ENCODE peak calls at places on chromosomes 13 and 19, in six cellular contexts. L is WTC11, D is spleen, J is astrocyte, S is mucosa of descending colon, A is thoracic aorta. V is an unnamed sample.

GRCh38 chr19:10009269-10009665 is 1.0 kb downstream of the COL5A3 start:
- DNase-seq in D (no peak), L (peak), S (peak), A (no peak), J (peak), V (peak)

GRCh38 chr13:52751196-52751595 is 11.6 kb upstream of the CNMD start:
- DNase-seq in S (no peak), L (no peak), J (no peak), A (no peak), D (no peak), V (no peak)

GRCh38 chr19:39110263-39110967 is 15.2 kb upstream of the PAK4 start:
- DNase-seq in J (no peak), L (peak), D (peak), S (peak), A (no peak), V (peak)

GRCh38 chr13:60591348-60591747 is 194.3 kb downstream of the TDRD3 start:
- DNase-seq in D (no peak), J (peak), L (no peak), S (no peak), A (no peak), V (no peak)

GRCh38 chr13:23570099-23570926 is at the start of gene TNFRSF19:
- DNase-seq in A (no peak), J (peak), S (no peak), L (no peak), D (no peak), V (no peak)

GRCh38 chr19:42295831-42296525 is 6.0 kb upstream of the PRR19 start:
- DNase-seq in S (peak), L (peak), A (no peak), D (peak), J (no peak), V (peak)

GRCh38 chr13:102729560-102730275 is 34.9 kb upstream of the METTL21C start:
- DNase-seq in J (peak), D (no peak), A (no peak), L (no peak), S (no peak), V (no peak)

GRCh38 chr19:34189199-34189916 is 17.1 kb downstream of the LSM14A start:
- DNase-seq in D (no peak), S (no peak), J (no peak), L (no peak), A (no peak), V (no peak)

GRCh38 chr13:74647991-74648390 is 513.8 kb upstream of the KLF12 start:
- DNase-seq in J (no peak), D (no peak), L (no peak), S (no peak), A (no peak), V (no peak)

GRCh38 chr13:41311607-41312500 is 787 bp downstream of the NAA16 start:
- DNase-seq in L (peak), S (peak), J (peak), D (peak), A (peak), V (peak)

GRCh38 chr13:25469179-25469545 is 97.4 kb downstream of the ATP8A2 start:
- DNase-seq in A (no peak), L (no peak), S (no peak), D (no peak), J (no peak), V (no peak)

GRCh38 chr19:16521715-16522289 is 20.4 kb downstream of the CHERP start:
- DNase-seq in D (no peak), L (no peak), A (no peak), S (no peak), J (no peak), V (no peak)

GRCh38 chr19:28074773-28075172 is 1138.2 kb downstream of the UQCRFS1 start:
- DNase-seq in D (no peak), J (no peak), A (no peak), L (no peak), S (no peak), V (no peak)

GRCh38 chr13:51066091-51066831 is 44.8 kb downstream of the C13orf42 start:
- DNase-seq in L (no peak), D (no peak), J (peak), S (peak), A (no peak), V (no peak)

GRCh38 chr19:28727133-28727834 is 485.7 kb downstream of the UQCRFS1 start:
- DNase-seq in S (peak), J (no peak), L (peak), A (no peak), D (peak), V (no peak)

GRCh38 chr19:5225486-5226345 is 114.9 kb downstream of the PTPRS start:
- DNase-seq in J (no peak), D (no peak), A (no peak), S (no peak), L (peak), V (peak)

GRCh38 chr19:55440411-55441105 is 2.5 kb downstream of the SHISA7 start:
- DNase-seq in L (peak), D (no peak), S (no peak), A (no peak), J (no peak), V (no peak)

GRCh38 chr19:30361107-30361447 is 11.1 kb upstream of the ZNF536 start:
- DNase-seq in D (no peak), S (no peak), J (no peak), A (no peak), L (no peak), V (no peak)

GRCh38 chr13:77719128-77719527 is 21.6 kb downstream of the SLAIN1 start:
- DNase-seq in J (no peak), L (no peak), A (no peak), D (no peak), S (no peak), V (no peak)

GRCh38 chr19:43639507-43640423 is at the start of gene CADM4:
- DNase-seq in S (peak), L (peak), J (no peak), D (peak), A (no peak), V (no peak)

GRCh38 chr13:95568131-95568530 is 15.6 kb downstream of the CLDN10 start:
- DNase-seq in D (no peak), L (no peak), J (no peak), S (no peak), A (no peak), V (no peak)

GRCh38 chr13:73090116-73090811 is 31.5 kb downstream of the KLF5 start:
- DNase-seq in J (peak), A (no peak), L (peak), S (peak), D (no peak), V (no peak)

GRCh38 chr19:1469200-1469935 is 9.6 kb downstream of the C19orf25 start:
- DNase-seq in L (peak), D (peak), A (no peak), J (no peak), S (no peak), V (no peak)

GRCh38 chr19:17841810-17842662 is 5.7 kb downstream of the JAK3 start:
- DNase-seq in J (peak), D (peak), A (no peak), S (peak), L (peak), V (peak)

GRCh38 chr13:36820222-36820621 is 1.2 kb downstream of the RFXAP start:
- DNase-seq in J (no peak), S (no peak), D (no peak), A (no peak), L (no peak), V (no peak)

GRCh38 chr19:16164222-16164890 is 9.0 kb downstream of the CIB3 start:
- DNase-seq in D (no peak), J (no peak), S (peak), L (no peak), A (no peak), V (no peak)

GRCh38 chr13:43132911-43133310 is 109.5 kb downstream of the DNAJC15 start:
- DNase-seq in S (no peak), L (no peak), D (no peak), J (no peak), A (no peak), V (no peak)

GRCh38 chr13:43133792-43134191 is 110.4 kb downstream of the DNAJC15 start:
- DNase-seq in D (no peak), A (no peak), J (no peak), L (peak), S (no peak), V (no peak)

GRCh38 chr13:43129511-43130130 is 106.2 kb downstream of the DNAJC15 start:
- DNase-seq in A (no peak), J (peak), D (no peak), L (no peak), S (no peak), V (no peak)

GRCh38 chr13:43134896-43135295 is 111.5 kb downstream of the DNAJC15 start:
- DNase-seq in A (no peak), L (no peak), D (no peak), J (no peak), S (no peak), V (no peak)

GRCh38 chr13:43132228-43132627 is 108.8 kb downstream of the DNAJC15 start:
- DNase-seq in A (no peak), S (peak), L (peak), D (no peak), J (peak), V (no peak)
- TF ChIP-seq CTCF in A (no peak), S (no peak), L (no peak), D (no peak), J (no peak), V (peak)

GRCh38 chr19:53808710-53809125 is 15.4 kb downstream of the NLRP12 start:
- DNase-seq in D (no peak), J (peak), A (no peak), L (peak), S (no peak), V (no peak)
- TF ChIP-seq CTCF in D (no peak), J (peak), A (no peak), L (no peak), S (no peak), V (peak)

GRCh38 chr13:48012668-48013067 is 11.6 kb upstream of the SUCLA2 start:
- DNase-seq in D (no peak), L (no peak), S (no peak), J (no peak), A (no peak), V (no peak)

GRCh38 chr13:48019796-48020195 is 17.7 kb upstream of the NUDT15 start:
- DNase-seq in A (no peak), J (no peak), D (no peak), S (no peak), L (no peak), V (no peak)

GRCh38 chr13:48014359-48014758 is 13.3 kb upstream of the SUCLA2 start:
- DNase-seq in D (no peak), J (no peak), A (no peak), S (no peak), L (no peak), V (no peak)

DNA sequence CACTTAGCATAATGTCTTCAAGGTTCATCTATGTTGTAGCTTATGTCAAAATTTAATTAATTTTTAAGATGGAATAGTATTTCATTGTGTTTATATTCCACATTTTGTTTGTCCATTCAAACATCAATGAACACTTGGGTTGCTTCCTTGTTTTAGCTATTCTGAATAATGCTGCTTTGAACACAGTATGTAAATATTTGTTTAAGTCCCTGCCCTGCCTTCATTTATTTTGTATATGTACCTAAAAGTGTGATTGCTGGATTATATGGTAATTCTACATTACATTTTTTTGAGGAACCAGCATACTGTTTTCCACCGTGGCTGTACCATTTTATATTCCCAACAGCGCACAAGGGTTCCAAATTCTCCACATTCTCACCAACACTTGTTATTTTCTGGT is 17.6 kb upstream of the SUCLA2 start:
- DNase-seq in S (no peak), D (no peak), A (no peak), J (no peak), L (no peak), V (no peak)
- TF ChIP-seq CTCF in S (no peak), D (no peak), A (no peak), J (no peak), L (no peak), V (no peak)

DNA sequence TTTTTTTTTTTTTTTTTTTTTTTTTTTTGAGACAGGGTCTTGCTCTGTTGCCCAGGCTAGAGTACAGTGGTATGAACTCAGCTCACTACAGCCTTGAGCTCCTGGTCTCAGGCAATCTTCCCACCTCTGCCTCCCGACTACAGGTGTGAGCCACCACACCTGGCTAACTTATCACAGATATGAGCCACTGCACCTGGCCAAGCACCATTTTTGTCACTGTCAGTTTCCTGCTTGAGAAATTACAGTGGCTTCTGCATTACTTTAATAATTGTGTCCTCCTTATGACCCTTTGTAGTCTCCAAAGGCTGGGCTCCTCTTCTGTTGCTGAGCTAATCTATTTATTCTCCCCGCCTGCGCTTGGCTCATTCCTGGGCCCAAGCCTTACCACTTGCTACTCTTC is 16.0 kb downstream of the UBE2L5 start:
- DNase-seq in L (no peak), S (no peak), A (no peak), D (no peak), J (no peak), V (no peak)
- TF ChIP-seq CTCF in L (no peak), S (no peak), A (no peak), D (no peak), J (no peak), V (no peak)

GRCh38 chr13:100458673-100459072 is 129.9 kb downstream of the GGACT start:
- DNase-seq in S (no peak), A (no peak), L (no peak), J (no peak), D (no peak), V (no peak)
- TF ChIP-seq CTCF in S (no peak), A (no peak), L (no peak), J (no peak), D (no peak), V (no peak)

DNA sequence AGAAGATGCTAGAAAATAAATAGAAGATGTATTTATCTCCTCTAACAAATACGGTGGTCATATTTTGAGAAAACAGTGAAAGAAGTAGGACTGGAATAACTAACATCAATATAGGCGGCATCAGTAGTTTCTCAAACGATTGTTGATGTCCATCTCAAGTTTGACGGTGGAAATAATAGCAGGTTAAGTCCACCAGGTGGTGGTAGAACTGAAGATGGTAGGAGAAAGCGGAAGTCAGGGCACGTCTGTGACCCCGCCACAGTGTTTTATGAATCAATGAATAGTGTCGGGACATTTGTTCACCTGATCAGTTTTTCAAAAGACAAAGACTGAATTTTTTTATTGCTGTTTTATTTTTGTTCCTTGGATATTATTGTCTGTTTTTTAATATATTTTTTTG is 706.4 kb upstream of the SLC10A2 start:
- DNase-seq in S (no peak), L (peak), A (no peak), J (no peak), D (no peak), V (no peak)
- TF ChIP-seq CTCF in S (no peak), L (peak), A (no peak), J (no peak), D (no peak), V (peak)

GRCh38 chr13:27619711-27620376 is 485 bp downstream of the LNX2 start:
- DNase-seq in J (peak), A (no peak), D (peak), S (peak), L (no peak), V (no peak)
- TF ChIP-seq CTCF in J (no peak), A (peak), D (no peak), S (no peak), L (no peak), V (no peak)

DNA sequence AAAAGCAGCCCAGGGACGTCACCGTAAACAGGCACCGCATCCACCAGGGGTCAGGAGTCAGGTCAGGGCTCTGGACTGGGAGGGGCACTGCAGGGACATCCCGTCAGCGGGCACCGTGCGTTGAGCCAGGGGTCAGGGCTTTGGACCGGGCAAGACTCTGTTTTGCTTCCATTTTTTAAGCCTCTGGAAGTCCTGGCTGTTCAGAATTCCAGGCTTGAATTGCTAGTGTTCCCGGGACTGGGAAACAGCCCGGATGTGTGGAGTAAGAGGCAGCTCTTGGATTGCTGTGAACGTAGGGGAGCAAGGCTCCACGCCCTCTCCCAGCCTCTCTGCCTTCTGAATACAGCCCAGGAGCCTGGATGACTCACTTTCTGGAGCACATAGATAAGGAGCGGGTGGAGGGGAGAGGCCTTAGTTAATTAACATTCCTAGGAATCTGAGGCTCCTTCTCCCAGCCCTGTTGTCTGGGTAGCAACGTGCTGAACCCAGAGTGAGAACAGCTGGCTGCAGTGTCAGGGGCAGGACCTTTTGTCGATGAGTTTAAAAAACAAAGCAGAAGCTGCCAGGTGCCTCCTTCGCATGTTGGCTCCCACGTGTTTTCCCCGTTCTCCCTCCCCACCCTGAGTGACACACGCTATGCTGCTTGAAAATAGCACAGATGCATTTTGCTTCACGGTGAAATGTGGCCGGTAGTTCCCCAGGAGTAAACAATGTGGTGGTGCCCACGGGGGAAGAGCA is 21.9 kb downstream of the ATP11A start:
- DNase-seq in L (peak), A (peak), J (peak), D (peak), S (peak), V (peak)
- TF ChIP-seq CTCF in L (no peak), A (peak), J (no peak), D (no peak), S (no peak), V (peak)

GRCh38 chr19:46368116-46368515 is 21.2 kb downstream of the PPP5C start:
- DNase-seq in L (no peak), D (peak), A (no peak), S (no peak), J (no peak), V (no peak)

GRCh38 chr19:46373573-46374359 is 26.9 kb downstream of the PPP5C start:
- DNase-seq in A (peak), L (peak), J (peak), S (peak), D (no peak), V (peak)

GRCh38 chr19:46372901-46373572 is 26.1 kb downstream of the PPP5C start:
- DNase-seq in D (no peak), J (peak), S (no peak), A (no peak), L (peak), V (no peak)

GRCh38 chr19:46369817-46370216 is 22.9 kb downstream of the PPP5C start:
- DNase-seq in J (no peak), D (no peak), A (no peak), S (no peak), L (no peak), V (no peak)

GRCh38 chr19:46371371-46371901 is 24.5 kb downstream of the PPP5C start:
- DNase-seq in J (no peak), D (no peak), A (no peak), L (no peak), S (no peak), V (no peak)
- TF ChIP-seq CTCF in J (no peak), D (no peak), A (no peak), L (no peak), S (no peak), V (no peak)

V was measured in progenitor cell of endocrine pancreas.